ENCODE peak calls at places on chromosome 1, in eight cellular contexts. N is Caco-2, Z is PC-3, G is stomach, R is colonic mucosa, C is pancreas, V is adrenal gland, P is lower lobe of right lung. E is an unnamed sample.

GRCh38 chr1:9609998-9610397 is 21.3 kb downstream of the TMEM201 start:
- DNase-seq in G (no peak), V (no peak), Z (no peak), N (no peak), C (no peak), P (no peak), R (no peak), E (no peak)

GRCh38 chr1:57411262-57411661 is 12.6 kb downstream of the DAB1 start:
- DNase-seq in N (no peak), R (no peak), P (no peak), G (no peak), V (no peak), C (no peak), Z (peak; percentile 34), E (no peak)

GRCh38 chr1:8412183-8412831 is 94.4 kb downstream of the SLC45A1 start:
- DNase-seq in Z (peak; percentile 72), R (no peak), G (no peak), V (peak; percentile 69), C (no peak), P (no peak), N (no peak), E (no peak)

GRCh38 chr1:243264718-243265117 is 8.9 kb downstream of the SDCCAG8 start:
- DNase-seq in V (no peak), N (no peak), P (no peak), Z (peak; percentile 64), C (no peak), R (no peak), G (no peak), E (no peak)

GRCh38 chr1:53734650-53735211 is 4.2 kb downstream of the GLIS1 start:
- DNase-seq in V (no peak), R (no peak), P (no peak), C (no peak), Z (peak; percentile 61), G (no peak), N (no peak), E (no peak)

GRCh38 chr1:207335695-207336363 is 14.4 kb downstream of the CD55 start:
- DNase-seq in P (peak; percentile 48), N (no peak), V (peak; percentile 58), Z (no peak), C (no peak), G (no peak), R (no peak), E (peak; percentile 42)

GRCh38 chr1:54604051-54604450 is 19.3 kb downstream of the FAM151A start:
- DNase-seq in R (peak; percentile 87), V (no peak), Z (no peak), N (no peak), P (no peak), G (no peak), C (no peak), E (no peak)

GRCh38 chr1:1927751-1928150 is 8.7 kb upstream of the TMEM52 start:
- DNase-seq in N (no peak), C (peak; percentile 61), V (no peak), G (no peak), Z (no peak), R (no peak), P (no peak), E (no peak)

GRCh38 chr1:8463144-8463927 is 145.4 kb downstream of the SLC45A1 start:
- DNase-seq in Z (peak; percentile 44), R (peak; percentile 62), V (no peak), C (no peak), G (peak; percentile 50), N (no peak), P (no peak), E (no peak)

GRCh38 chr1:109901508-109902145 is 9.0 kb upstream of the CSF1 start:
- DNase-seq in N (no peak), G (peak; percentile 75), P (peak; percentile 78), R (peak; percentile 64), C (no peak), Z (peak; percentile 41), V (peak; percentile 82), E (no peak)

GRCh38 chr1:111826278-111826677 is 70.6 kb downstream of the DDX20 start:
- DNase-seq in G (no peak), N (no peak), C (no peak), P (no peak), V (no peak), Z (no peak), R (no peak), E (no peak)

GRCh38 chr1:119686661-119687060 is 25.1 kb upstream of the PHGDH start:
- DNase-seq in P (no peak), Z (peak; percentile 97), C (no peak), N (no peak), G (no peak), V (no peak), R (no peak), E (no peak)

GRCh38 chr1:219189021-219189824 is 15.5 kb downstream of the LYPLAL1 start:
- DNase-seq in G (no peak), N (no peak), R (no peak), V (no peak), Z (peak; percentile 78), C (no peak), P (no peak), E (no peak)

GRCh38 chr1:73783367-73783766 is 414.6 kb downstream of the LRRIQ3 start:
- DNase-seq in R (no peak), N (no peak), P (no peak), G (no peak), V (no peak), C (no peak), Z (peak; percentile 57), E (no peak)

GRCh38 chr1:44714944-44715571 is 15.9 kb downstream of the RNU5D-1 start:
- DNase-seq in C (no peak), R (peak; percentile 73), V (peak; percentile 54), P (peak; percentile 57), Z (peak; percentile 84), G (peak; percentile 72), N (peak; percentile 57), E (peak; percentile 56)
- H3K4me1 ChIP-seq in C (no peaks in the 10 kb centered on the region), R (no peaks in the 10 kb centered on the region), V (no peaks in the 10 kb centered on the region), P (peaks cover 13% of the 10 kb centered on the region), Z (peaks cover 11% of the 10 kb centered on the region), G (peaks cover 23% of the 10 kb centered on the region), N (peaks cover 6% of the 10 kb centered on the region), E (peaks cover 10% of the 10 kb centered on the region)

GRCh38 chr1:116373451-116374339 is 651 bp downstream of the ATP1A1 start:
- DNase-seq in G (peak; percentile 78), C (peak; percentile 81), Z (peak; percentile 42), P (peak; percentile 87), R (peak; percentile 79), N (peak; percentile 39), V (peak; percentile 47), E (peak; percentile 69)
- H3K4me1 ChIP-seq in G (peaks cover 59% of the 10 kb centered on the region), C (peaks cover 11% of the 10 kb centered on the region), Z (peaks cover 50% of the 10 kb centered on the region), P (peaks cover 57% of the 10 kb centered on the region), R (peaks cover 13% of the 10 kb centered on the region), N (peaks cover 31% of the 10 kb centered on the region), V (peaks cover 44% of the 10 kb centered on the region), E (peaks cover 46% of the 10 kb centered on the region)

GRCh38 chr1:36369061-36369470 is 16.7 kb downstream of the STK40 start:
- DNase-seq in R (peak; percentile 92), C (peak; percentile 89), P (peak; percentile 81), V (peak; percentile 62), G (peak; percentile 85), Z (peak; percentile 87), N (peak; percentile 67), E (peak; percentile 76)

GRCh38 chr1:36372617-36373016 is 13.1 kb downstream of the STK40 start:
- DNase-seq in C (no peak), V (no peak), Z (no peak), N (no peak), G (no peak), P (no peak), R (no peak), E (no peak)

GRCh38 chr1:36367067-36367466 is 18.7 kb downstream of the STK40 start:
- DNase-seq in P (no peak), Z (no peak), C (no peak), V (no peak), N (no peak), G (no peak), R (no peak), E (peak; percentile 82)

GRCh38 chr1:36367798-36368197 is 17.9 kb downstream of the STK40 start:
- DNase-seq in P (no peak), R (no peak), G (no peak), V (no peak), C (no peak), Z (no peak), N (no peak), E (no peak)

DNA sequence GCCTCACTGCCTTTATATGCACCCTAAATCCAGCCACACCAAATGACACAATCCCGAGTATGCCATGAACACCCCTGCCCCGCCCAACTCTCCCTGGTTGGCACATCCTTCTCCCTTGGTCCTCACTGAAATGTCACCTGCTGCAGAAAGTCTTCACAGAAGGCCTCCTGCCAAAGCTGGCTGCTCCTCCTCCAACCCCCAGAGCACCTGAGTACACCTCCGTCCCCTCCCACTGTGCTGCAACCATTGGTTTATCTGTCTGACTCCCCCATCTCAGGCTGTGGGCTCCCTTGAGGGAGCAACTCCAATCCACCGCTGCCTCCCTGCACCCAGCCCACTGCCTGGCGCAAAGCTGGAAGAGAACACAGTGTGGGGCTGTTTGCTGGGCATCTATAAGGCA is 16.3 kb downstream of the STK40 start:
- DNase-seq in N (no peak), V (no peak), C (no peak), Z (no peak), G (no peak), R (no peak), P (no peak), E (no peak)
- H3K4me1 ChIP-seq in N (no peaks in the 10 kb centered on the region), V (peaks cover 44% of the 10 kb centered on the region), C (peaks cover 12% of the 10 kb centered on the region), Z (peaks cover 38% of the 10 kb centered on the region), G (peaks cover 87% of the 10 kb centered on the region), R (peaks cover 41% of the 10 kb centered on the region), P (peaks cover 81% of the 10 kb centered on the region), E (peaks cover 66% of the 10 kb centered on the region)

GRCh38 chr1:33341190-33341589 is 20.3 kb upstream of the A3GALT2 start:
- DNase-seq in G (no peak), R (no peak), N (no peak), P (no peak), C (no peak), Z (peak; percentile 33), V (peak; percentile 11), E (no peak)

GRCh38 chr1:33343539-33343938 is 22.6 kb upstream of the A3GALT2 start:
- DNase-seq in N (no peak), R (no peak), V (peak; percentile 31), G (no peak), C (no peak), Z (no peak), P (no peak), E (no peak)

GRCh38 chr1:33339413-33339812 is 18.5 kb upstream of the A3GALT2 start:
- DNase-seq in G (no peak), P (no peak), R (no peak), N (no peak), C (no peak), Z (no peak), V (no peak), E (no peak)

GRCh38 chr1:33344896-33345295 is 24.0 kb upstream of the A3GALT2 start:
- DNase-seq in Z (no peak), C (no peak), R (no peak), N (no peak), V (no peak), G (no peak), P (no peak), E (no peak)

DNA sequence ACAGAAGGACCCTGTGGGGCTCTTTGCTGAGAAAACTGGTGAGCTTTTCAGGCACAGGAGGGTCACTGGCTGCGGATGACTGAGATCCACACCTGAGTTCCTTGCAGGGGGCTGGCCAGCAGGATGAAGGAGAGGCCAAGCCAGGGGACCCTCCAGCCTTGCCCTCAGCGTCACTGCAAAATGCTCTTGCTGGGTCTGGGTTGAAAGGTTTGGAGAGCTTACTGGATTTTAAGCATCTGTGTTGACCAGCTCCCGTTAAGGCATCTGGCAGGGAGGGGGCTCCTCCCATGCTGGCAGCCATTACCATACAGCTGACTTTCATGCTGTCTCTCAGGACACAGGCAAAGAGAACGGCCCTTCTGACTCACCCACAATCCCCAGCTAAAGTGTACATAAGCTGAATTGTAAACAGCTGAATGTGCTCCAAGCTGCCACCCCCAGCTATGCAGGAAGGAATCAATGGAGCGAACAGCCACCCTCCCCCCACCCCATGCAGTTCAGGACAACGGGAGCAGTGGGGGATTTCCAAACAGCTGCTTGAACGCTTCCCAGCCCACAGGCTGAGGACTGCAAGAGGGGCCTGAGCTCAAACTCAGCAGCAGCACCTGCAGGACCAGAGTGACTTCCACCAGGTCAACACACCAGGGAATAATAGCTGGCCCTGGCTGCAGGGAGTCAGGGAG is 21.3 kb upstream of the A3GALT2 start:
- DNase-seq in P (no peak), Z (peak; percentile 96), R (peak; percentile 88), N (peak; percentile 70), C (no peak), V (peak; percentile 45), G (peak; percentile 87), E (no peak)
- H3K4me1 ChIP-seq in P (peaks cover 100% of the 10 kb centered on the region), Z (peaks cover 85% of the 10 kb centered on the region), R (peaks cover 27% of the 10 kb centered on the region), N (peaks cover 60% of the 10 kb centered on the region), C (peaks cover 63% of the 10 kb centered on the region), V (peaks cover 100% of the 10 kb centered on the region), G (peaks cover 100% of the 10 kb centered on the region), E (peaks cover 18% of the 10 kb centered on the region)